ENCODE peak calls at places on chromosomes 2 and 18, in four cellular contexts. R is neuronal stem cell, J is H9, I is H1. A is an unnamed sample.

GRCh38 chr2:105934467-105934866 is 189.8 kb downstream of the NCK2 start:
- DNase-seq in R (no peak), J (no peak), I (no peak), A (no peak)

GRCh38 chr2:227862741-227863588 is 8.5 kb upstream of the DAW1 start:
- DNase-seq in R (no peak), J (peak; percentile 66), I (peak; percentile 50), A (peak; percentile 96)

GRCh38 chr18:32093106-32093511 is 1.4 kb downstream of the RNF138 start:
- DNase-seq in R (peak; percentile 53), J (peak; percentile 45), I (peak; percentile 68), A (peak; percentile 82)

GRCh38 chr2:205743982-205744644 is 61.8 kb downstream of the NRP2 start:
- DNase-seq in R (no peak), J (no peak), I (no peak), A (no peak)

GRCh38 chr2:167127135-167127534 is 238.9 kb downstream of the XIRP2 start:
- DNase-seq in R (no peak), J (no peak), I (no peak), A (peak; percentile 36)

GRCh38 chr18:77320960-77321559 is 71.4 kb downstream of the GALR1 start:
- DNase-seq in R (no peak), J (no peak), I (no peak), A (no peak)

GRCh38 chr2:27023740-27024139 is 9.0 kb upstream of the TMEM214 start:
- DNase-seq in R (no peak), J (no peak), I (no peak), A (no peak)

GRCh38 chr2:126085396-126085795 is 570.6 kb upstream of the GYPC start:
- DNase-seq in R (no peak), J (no peak), I (no peak), A (no peak)

GRCh38 chr2:68368657-68369339 is 3.7 kb downstream of the PLEK start:
- DNase-seq in R (peak; percentile 20), J (no peak), I (no peak), A (peak; percentile 23)

GRCh38 chr18:8121942-8122480 is 487.2 kb upstream of the RAB12 start:
- DNase-seq in R (no peak), J (no peak), I (no peak), A (peak; percentile 87)

GRCh38 chr18:8117008-8117376 is 492.2 kb upstream of the RAB12 start:
- DNase-seq in R (no peak), J (no peak), I (no peak), A (no peak)

GRCh38 chr18:8114480-8114879 is 494.8 kb upstream of the RAB12 start:
- DNase-seq in R (no peak), J (no peak), I (no peak), A (no peak)

GRCh38 chr18:8121091-8121490 is 488.1 kb upstream of the RAB12 start:
- DNase-seq in R (no peak), J (no peak), I (no peak), A (no peak)

GRCh38 chr18:8116346-8117007 is 492.8 kb upstream of the RAB12 start:
- DNase-seq in R (no peak), J (no peak), I (no peak), A (peak; percentile 47)
- H3K4ac ChIP-seq in R (no peak overlapping the region), J (no peak overlapping the region), I (no peak overlapping the region), A (no peak overlapping the region)

GRCh38 chr2:234426616-234427015 is 70.3 kb downstream of the ARL4C start:
- DNase-seq in R (no peak), J (no peak), I (no peak), A (no peak)
- H3K4ac ChIP-seq in R (no peak overlapping the region), J (no peak overlapping the region), I (no peak overlapping the region), A (peak overlapping the region; percentile 77)

GRCh38 chr2:152471499-152471898 is 136.5 kb downstream of the FMNL2 start:
- DNase-seq in R (no peak), J (no peak), I (peak; percentile 22), A (no peak)
- H3K4ac ChIP-seq in R (no peak overlapping the region), J (no peak overlapping the region), I (no peak overlapping the region), A (no peak overlapping the region)

DNA sequence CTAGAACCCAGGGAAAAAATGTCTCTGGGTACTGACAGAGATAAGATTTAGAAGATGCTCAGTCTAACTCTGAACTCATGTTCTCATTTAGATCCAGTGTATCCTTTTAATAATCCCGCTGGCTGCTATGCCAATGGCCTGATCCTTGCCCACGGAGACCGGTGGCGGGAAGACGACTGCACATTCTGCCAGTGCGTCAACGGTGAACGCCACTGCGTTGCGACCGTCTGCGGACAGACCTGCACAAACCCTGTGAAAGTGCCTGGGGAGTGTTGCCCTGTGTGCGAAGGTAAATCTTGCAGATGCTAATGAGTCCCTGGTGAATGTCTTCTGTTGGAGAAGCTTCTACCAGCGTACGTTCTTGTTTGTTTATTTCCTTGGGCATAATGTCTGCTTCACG is 118.6 kb downstream of the FEZ2 start:
- DNase-seq in R (no peak), J (no peak), I (no peak), A (no peak)
- H3K4ac ChIP-seq in R (no peak overlapping the region), J (no peak overlapping the region), I (no peak overlapping the region), A (no peak overlapping the region)

DNA sequence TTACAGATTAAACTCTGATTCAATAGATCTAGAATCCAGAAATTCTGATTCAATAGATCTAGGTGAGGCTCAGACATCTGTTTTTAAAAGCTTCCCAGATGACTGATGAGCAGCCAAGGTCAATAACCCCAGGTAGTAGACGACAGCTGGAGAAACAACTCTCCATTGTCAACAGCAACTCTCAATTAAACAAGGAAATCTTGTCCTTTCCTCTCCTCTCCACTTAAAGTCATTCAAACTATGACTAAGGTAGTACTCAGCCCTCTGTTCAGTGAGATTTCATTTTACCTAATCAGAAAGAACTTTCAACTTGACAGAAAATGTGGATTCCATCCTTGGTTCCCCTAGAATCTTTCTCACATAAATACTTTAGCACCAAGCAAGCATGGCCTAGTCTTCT is 94.6 kb upstream of the SCG2 start:
- DNase-seq in R (no peak), J (no peak), I (no peak), A (no peak)
- H3K4ac ChIP-seq in R (no peak overlapping the region), J (no peak overlapping the region), I (no peak overlapping the region), A (no peak overlapping the region)

DNA sequence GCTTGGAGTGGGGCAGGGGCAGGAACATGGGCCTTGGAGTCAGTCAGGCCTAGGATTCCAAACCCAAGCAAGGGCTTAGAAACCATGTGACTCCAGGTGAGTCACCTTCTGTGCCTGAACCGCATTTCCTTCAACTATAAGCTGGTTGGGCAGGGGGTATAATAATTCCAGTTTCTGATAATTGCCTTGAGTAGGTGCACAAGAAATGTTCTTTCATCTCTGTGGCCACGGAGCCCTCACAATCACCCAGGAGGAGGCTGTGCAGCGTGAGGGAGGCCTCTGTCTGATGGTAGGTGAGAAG is 112.1 kb upstream of the HAAO start:
- DNase-seq in R (no peak), J (no peak), I (no peak), A (no peak)
- H3K4ac ChIP-seq in R (no peak overlapping the region), J (no peak overlapping the region), I (no peak overlapping the region), A (no peak overlapping the region)

GRCh38 chr2:120924924-120925323 is 189.3 kb downstream of the GLI2 start:
- DNase-seq in R (no peak), J (no peak), I (no peak), A (no peak)

GRCh38 chr2:120930236-120930635 is 194.6 kb downstream of the GLI2 start:
- DNase-seq in R (no peak), J (no peak), I (no peak), A (no peak)

GRCh38 chr2:120929829-120930228 is 194.2 kb downstream of the GLI2 start:
- DNase-seq in R (no peak), J (no peak), I (no peak), A (no peak)

GRCh38 chr2:120923426-120923825 is 187.8 kb downstream of the GLI2 start:
- DNase-seq in R (no peak), J (no peak), I (no peak), A (no peak)

DNA sequence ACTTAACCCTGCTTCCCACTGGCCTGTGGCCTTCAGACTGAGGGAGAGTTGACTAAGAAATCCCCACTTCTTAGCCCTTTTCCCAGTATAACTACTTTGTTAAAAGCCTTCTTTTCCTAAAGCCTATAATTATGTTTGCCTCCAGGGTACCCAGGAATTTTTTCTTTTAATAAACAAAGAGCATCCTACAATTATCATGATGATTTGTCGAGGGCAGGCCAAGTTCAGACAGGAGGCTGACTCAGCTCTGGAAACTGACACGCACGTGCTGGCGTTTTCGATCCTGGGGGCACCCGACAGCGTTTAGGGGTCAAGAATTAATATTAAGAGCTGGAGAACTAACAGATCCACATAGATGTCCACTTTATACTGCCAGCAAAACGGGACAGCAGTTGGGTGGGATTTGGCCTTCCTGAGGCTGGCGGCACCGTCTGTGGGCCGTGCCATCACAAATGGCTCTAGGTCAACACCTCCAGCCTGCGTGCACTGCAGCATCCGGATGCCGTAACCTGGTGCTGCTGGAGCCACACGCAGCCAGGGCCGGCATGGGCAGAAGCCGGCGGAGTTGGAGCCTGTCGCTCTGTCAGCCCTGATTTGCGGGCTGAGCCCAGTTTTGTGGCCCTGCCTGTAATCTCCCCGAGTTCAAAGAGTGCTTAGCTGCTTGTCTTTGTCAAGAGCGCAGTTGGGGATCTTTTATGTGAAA is 190.9 kb downstream of the GLI2 start:
- DNase-seq in R (no peak), J (no peak), I (no peak), A (no peak)
- H3K4ac ChIP-seq in R (no peak overlapping the region), J (no peak overlapping the region), I (no peak overlapping the region), A (no peak overlapping the region)

DNA sequence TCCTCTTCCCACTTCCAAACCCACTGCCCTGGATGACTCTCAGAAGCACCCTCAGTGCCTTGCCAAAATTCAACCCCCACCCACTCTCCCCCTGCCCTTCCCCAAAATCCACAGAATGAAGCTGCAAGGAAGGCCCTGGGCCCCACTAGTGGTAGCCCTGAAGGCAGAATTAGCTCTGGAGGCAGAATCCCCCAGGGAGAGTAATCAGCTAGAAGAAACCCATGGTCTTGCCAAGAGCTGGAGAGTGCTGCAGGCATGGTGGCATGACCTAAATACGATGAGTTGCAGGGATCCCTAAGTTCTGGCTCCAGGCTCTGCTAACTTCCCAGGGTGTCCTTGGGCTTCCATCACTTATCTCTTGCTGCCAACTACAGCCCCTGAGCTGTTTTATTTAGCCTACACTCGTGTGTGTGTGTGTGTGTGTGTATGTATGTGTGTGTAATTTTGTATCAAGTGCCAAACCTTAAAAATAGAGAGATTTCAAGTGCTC is 7.9 kb downstream of the GAD1 start:
- DNase-seq in R (no peak), J (no peak), I (no peak), A (no peak)
- H3K4ac ChIP-seq in R (no peak overlapping the region), J (no peak overlapping the region), I (no peak overlapping the region), A (no peak overlapping the region)

GRCh38 chr2:19362094-19362649 is 3.7 kb upstream of the OSR1 start:
- DNase-seq in R (no peak), J (no peak), I (no peak), A (peak; percentile 37)

GRCh38 chr2:19364014-19364413 is 5.6 kb upstream of the OSR1 start:
- DNase-seq in R (no peak), J (peak; percentile 22), I (no peak), A (no peak)

GRCh38 chr2:19365126-19365525 is 6.7 kb upstream of the OSR1 start:
- DNase-seq in R (no peak), J (no peak), I (no peak), A (no peak)

GRCh38 chr2:19362652-19363473 is 4.4 kb upstream of the OSR1 start:
- DNase-seq in R (peak; percentile 73), J (peak; percentile 70), I (peak; percentile 80), A (peak; percentile 78)

DNA sequence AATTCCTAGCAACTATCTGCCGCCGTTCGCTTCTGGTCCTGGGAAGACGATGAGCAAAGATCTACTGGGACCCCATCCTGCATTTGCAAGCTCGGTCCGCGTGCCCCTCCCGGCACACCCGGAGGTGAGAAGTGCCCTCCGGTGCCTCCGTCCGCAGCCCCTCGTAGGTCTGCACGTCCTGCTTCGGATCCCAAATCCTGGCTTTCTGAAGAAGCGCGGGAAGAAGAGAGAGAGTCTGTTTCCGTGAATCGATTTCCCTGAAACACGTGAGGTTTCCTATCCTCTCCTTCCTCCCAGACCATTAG is 5.0 kb upstream of the OSR1 start:
- DNase-seq in R (no peak), J (no peak), I (peak; percentile 53), A (no peak)
- H3K4ac ChIP-seq in R (no peak overlapping the region), J (no peak overlapping the region), I (no peak overlapping the region), A (no peak overlapping the region)